ENCODE peak calls at places on chromosomes 7 and 10, in six cellular contexts. One of them, this sample, is unnamed.

GRCh38 chr7:47803846-47804245 is 144.4 kb downstream of the PKD1L1 start:
- DNase-seq in esophagus squamous epithelium: no peak
- DNase-seq in breast epithelium: no peak
- DNase-seq in left ventricle myocardium inferior: no peak
- DNase-seq in fibroblast of lung: no peak
- DNase-seq in hepatocyte: no peak
- DNase-seq in this sample: no peak

GRCh38 chr10:126525326-126525725 is 137.0 kb upstream of the ADAM12 start:
- DNase-seq in esophagus squamous epithelium: no peak
- DNase-seq in breast epithelium: no peak
- DNase-seq in left ventricle myocardium inferior: no peak
- DNase-seq in fibroblast of lung: no peak
- DNase-seq in hepatocyte: no peak
- DNase-seq in this sample: no peak

GRCh38 chr7:70153946-70154345 is 555.7 kb downstream of the AUTS2 start:
- DNase-seq in esophagus squamous epithelium: no peak
- DNase-seq in breast epithelium: no peak
- DNase-seq in left ventricle myocardium inferior: no peak
- DNase-seq in fibroblast of lung: no peak
- DNase-seq in hepatocyte: no peak
- DNase-seq in this sample: no peak

GRCh38 chr7:55044318-55044717 is 25.5 kb downstream of the EGFR start:
- DNase-seq in esophagus squamous epithelium: no peak
- DNase-seq in breast epithelium: no peak
- DNase-seq in left ventricle myocardium inferior: no peak
- DNase-seq in fibroblast of lung: no peak
- DNase-seq in hepatocyte: no peak
- DNase-seq in this sample: no peak

GRCh38 chr10:89609730-89610393 is 35.2 kb downstream of the PANK1 start:
- DNase-seq in esophagus squamous epithelium: no peak
- DNase-seq in breast epithelium: no peak
- DNase-seq in left ventricle myocardium inferior: no peak
- DNase-seq in fibroblast of lung: no peak
- DNase-seq in hepatocyte: peak; percentile 22
- DNase-seq in this sample: peak; percentile 20

GRCh38 chr10:30749368-30749767 is 119.8 kb upstream of the LYZL2 start:
- DNase-seq in esophagus squamous epithelium: no peak
- DNase-seq in breast epithelium: no peak
- DNase-seq in left ventricle myocardium inferior: no peak
- DNase-seq in fibroblast of lung: no peak
- DNase-seq in hepatocyte: no peak
- DNase-seq in this sample: no peak

GRCh38 chr10:132170561-132171361 is 16.0 kb upstream of the DPYSL4 start:
- DNase-seq in esophagus squamous epithelium: no peak
- DNase-seq in breast epithelium: no peak
- DNase-seq in left ventricle myocardium inferior: no peak
- DNase-seq in fibroblast of lung: no peak
- DNase-seq in hepatocyte: no peak
- DNase-seq in this sample: no peak

GRCh38 chr10:78831001-78831400 is 237.8 kb upstream of the ZMIZ1 start:
- DNase-seq in esophagus squamous epithelium: no peak
- DNase-seq in breast epithelium: no peak
- DNase-seq in left ventricle myocardium inferior: no peak
- DNase-seq in fibroblast of lung: no peak
- DNase-seq in hepatocyte: no peak
- DNase-seq in this sample: no peak

GRCh38 chr7:101728128-101728527 is 89.3 kb upstream of the CUX1 start:
- DNase-seq in esophagus squamous epithelium: no peak
- DNase-seq in breast epithelium: no peak
- DNase-seq in left ventricle myocardium inferior: no peak
- DNase-seq in fibroblast of lung: no peak
- DNase-seq in hepatocyte: no peak
- DNase-seq in this sample: no peak

GRCh38 chr10:117374506-117375359 is 507 bp downstream of the PDZD8 start:
- DNase-seq in esophagus squamous epithelium: no peak
- DNase-seq in breast epithelium: peak; percentile 21
- DNase-seq in left ventricle myocardium inferior: peak; percentile 55
- DNase-seq in fibroblast of lung: peak; percentile 56
- DNase-seq in hepatocyte: peak; percentile 46
- DNase-seq in this sample: peak; percentile 11

GRCh38 chr7:139557857-139558581 is 34.5 kb downstream of the CLEC2L start:
- DNase-seq in esophagus squamous epithelium: no peak
- DNase-seq in breast epithelium: no peak
- DNase-seq in left ventricle myocardium inferior: no peak
- DNase-seq in fibroblast of lung: no peak
- DNase-seq in hepatocyte: no peak
- DNase-seq in this sample: no peak

GRCh38 chr7:104230606-104231005 is 22.8 kb upstream of the ORC5 start:
- DNase-seq in esophagus squamous epithelium: no peak
- DNase-seq in breast epithelium: no peak
- DNase-seq in left ventricle myocardium inferior: no peak
- DNase-seq in fibroblast of lung: peak; percentile 65
- DNase-seq in hepatocyte: no peak
- DNase-seq in this sample: no peak

GRCh38 chr7:157432541-157432956 is 95.7 kb downstream of the DNAJB6 start:
- DNase-seq in esophagus squamous epithelium: no peak
- DNase-seq in breast epithelium: no peak
- DNase-seq in left ventricle myocardium inferior: no peak
- DNase-seq in fibroblast of lung: peak; percentile 79
- DNase-seq in hepatocyte: peak; percentile 88
- DNase-seq in this sample: no peak

GRCh38 chr10:122127943-122128342 is 139.0 kb downstream of the TACC2 start:
- DNase-seq in esophagus squamous epithelium: no peak
- DNase-seq in breast epithelium: no peak
- DNase-seq in left ventricle myocardium inferior: no peak
- DNase-seq in fibroblast of lung: peak; percentile 71
- DNase-seq in hepatocyte: peak; percentile 59
- DNase-seq in this sample: peak; percentile 76

GRCh38 chr10:121846555-121846954 is 81.3 kb downstream of the ATE1 start:
- DNase-seq in esophagus squamous epithelium: no peak
- DNase-seq in breast epithelium: no peak
- DNase-seq in left ventricle myocardium inferior: no peak
- DNase-seq in fibroblast of lung: no peak
- DNase-seq in hepatocyte: no peak
- DNase-seq in this sample: no peak

GRCh38 chr10:44975487-44976331 is 2.9 kb downstream of the DEPP1 start:
- DNase-seq in esophagus squamous epithelium: no peak
- DNase-seq in breast epithelium: peak; percentile 76
- DNase-seq in left ventricle myocardium inferior: no peak
- DNase-seq in fibroblast of lung: peak; percentile 86
- DNase-seq in hepatocyte: peak; percentile 87
- DNase-seq in this sample: no peak

GRCh38 chr10:541750-542371 is 147.6 kb downstream of the DIP2C start:
- DNase-seq in esophagus squamous epithelium: no peak
- DNase-seq in breast epithelium: no peak
- DNase-seq in left ventricle myocardium inferior: peak; percentile 47
- DNase-seq in fibroblast of lung: no peak
- DNase-seq in hepatocyte: no peak
- DNase-seq in this sample: no peak

GRCh38 chr7:65239707-65240352 is 133.8 kb upstream of the ZNF92 start:
- DNase-seq in esophagus squamous epithelium: no peak
- DNase-seq in breast epithelium: no peak
- DNase-seq in left ventricle myocardium inferior: no peak
- DNase-seq in fibroblast of lung: peak; percentile 37
- DNase-seq in hepatocyte: peak; percentile 60
- DNase-seq in this sample: no peak

GRCh38 chr7:144818516-144818915 is 17.3 kb downstream of the TPK1 start:
- DNase-seq in esophagus squamous epithelium: no peak
- DNase-seq in breast epithelium: no peak
- DNase-seq in left ventricle myocardium inferior: no peak
- DNase-seq in fibroblast of lung: peak; percentile 10
- DNase-seq in hepatocyte: no peak
- DNase-seq in this sample: no peak

GRCh38 chr10:13056461-13057077 is 43.4 kb upstream of the OPTN start:
- DNase-seq in esophagus squamous epithelium: no peak
- DNase-seq in breast epithelium: no peak
- DNase-seq in left ventricle myocardium inferior: no peak
- DNase-seq in fibroblast of lung: peak; percentile 12
- DNase-seq in hepatocyte: peak; percentile 50
- DNase-seq in this sample: no peak

GRCh38 chr10:133012573-133013359 is 70.4 kb upstream of the CFAP46 start:
- DNase-seq in esophagus squamous epithelium: no peak
- DNase-seq in breast epithelium: no peak
- DNase-seq in left ventricle myocardium inferior: peak; percentile 37
- DNase-seq in fibroblast of lung: no peak
- DNase-seq in hepatocyte: no peak
- DNase-seq in this sample: peak; percentile 14

DNA sequence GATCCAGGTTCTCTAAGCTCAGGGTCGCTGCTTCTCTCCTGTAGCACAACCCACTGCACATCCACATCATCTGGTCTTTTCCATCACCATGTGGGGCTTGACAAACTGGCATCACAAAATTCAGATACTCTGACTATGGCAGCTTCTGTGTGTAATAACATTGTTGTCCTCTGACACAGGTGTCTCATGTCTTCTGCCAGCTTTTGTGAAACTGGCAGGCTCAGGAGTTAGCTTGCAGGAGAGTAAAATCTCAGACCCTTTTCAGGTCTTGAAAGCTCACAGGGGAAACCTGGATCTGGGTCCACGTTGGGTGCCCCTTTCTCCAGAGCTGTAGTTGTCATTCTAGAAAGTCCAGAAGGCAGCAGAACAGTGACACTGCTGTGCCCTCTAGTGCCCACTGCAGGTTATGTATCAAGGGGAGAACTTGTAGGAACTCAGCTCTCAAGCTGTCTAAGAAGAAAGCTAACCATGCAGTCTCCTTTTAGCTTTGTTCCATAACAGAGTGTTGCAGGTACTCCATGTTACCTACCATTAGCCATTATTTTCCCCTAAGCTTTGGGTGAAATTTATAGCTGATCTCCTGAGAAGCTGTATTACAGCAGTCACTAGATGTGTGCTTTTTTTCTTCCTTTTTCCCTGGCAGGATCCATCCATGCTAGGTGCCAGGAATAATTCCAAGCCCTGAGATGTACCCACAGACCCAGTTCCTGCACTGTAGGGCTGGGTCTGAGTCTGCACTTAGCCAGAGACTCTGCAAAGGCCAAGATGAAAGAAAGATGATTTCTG is 102.7 kb downstream of the ZNF248 start:
- DNase-seq in esophagus squamous epithelium: no peak
- DNase-seq in breast epithelium: no peak
- DNase-seq in left ventricle myocardium inferior: no peak
- DNase-seq in fibroblast of lung: no peak
- DNase-seq in hepatocyte: no peak
- DNase-seq in this sample: no peak
- TF ChIP-seq CTCF in esophagus squamous epithelium: no peak
- TF ChIP-seq CTCF in breast epithelium: no peak
- TF ChIP-seq CTCF in left ventricle myocardium inferior: peak; percentile 71
- TF ChIP-seq CTCF in fibroblast of lung: peak; percentile 40
- TF ChIP-seq CTCF in hepatocyte: no peak
- TF ChIP-seq CTCF in this sample: no peak

GRCh38 chr10:73967022-73967429 is 30.9 kb upstream of the VCL start:
- DNase-seq in esophagus squamous epithelium: no peak
- DNase-seq in breast epithelium: no peak
- DNase-seq in left ventricle myocardium inferior: no peak
- DNase-seq in fibroblast of lung: no peak
- DNase-seq in hepatocyte: no peak
- DNase-seq in this sample: no peak
- H3K27ac ChIP-seq in esophagus squamous epithelium: peak overlapping the region; percentile 82
- H3K27ac ChIP-seq in breast epithelium: peak overlapping the region; percentile 90
- H3K27ac ChIP-seq in left ventricle myocardium inferior: peak overlapping the region; percentile 87
- H3K27ac ChIP-seq in fibroblast of lung: peak overlapping the region; percentile 90
- H3K27ac ChIP-seq in hepatocyte: peak overlapping the region; percentile 85
- H3K27ac ChIP-seq in this sample: peak overlapping the region; percentile 76

GRCh38 chr10:26503911-26504310 is 65.8 kb downstream of the APBB1IP start:
- DNase-seq in esophagus squamous epithelium: no peak
- DNase-seq in breast epithelium: no peak
- DNase-seq in left ventricle myocardium inferior: no peak
- DNase-seq in fibroblast of lung: no peak
- DNase-seq in hepatocyte: no peak
- DNase-seq in this sample: no peak
- TF ChIP-seq CTCF in esophagus squamous epithelium: no peak
- TF ChIP-seq CTCF in breast epithelium: no peak
- TF ChIP-seq CTCF in left ventricle myocardium inferior: no peak
- TF ChIP-seq CTCF in fibroblast of lung: no peak
- TF ChIP-seq CTCF in hepatocyte: no peak
- TF ChIP-seq CTCF in this sample: no peak

GRCh38 chr7:30224511-30225031 is 59.8 kb upstream of the ZNRF2 start:
- DNase-seq in esophagus squamous epithelium: no peak
- DNase-seq in breast epithelium: no peak
- DNase-seq in left ventricle myocardium inferior: no peak
- DNase-seq in fibroblast of lung: peak; percentile 96
- DNase-seq in hepatocyte: no peak
- DNase-seq in this sample: no peak

GRCh38 chr7:30226593-30227268 is 57.7 kb upstream of the ZNRF2 start:
- DNase-seq in esophagus squamous epithelium: no peak
- DNase-seq in breast epithelium: no peak
- DNase-seq in left ventricle myocardium inferior: no peak
- DNase-seq in fibroblast of lung: no peak
- DNase-seq in hepatocyte: peak; percentile 70
- DNase-seq in this sample: peak; percentile 29

GRCh38 chr7:30231271-30231670 is 53.1 kb upstream of the ZNRF2 start:
- DNase-seq in esophagus squamous epithelium: no peak
- DNase-seq in breast epithelium: no peak
- DNase-seq in left ventricle myocardium inferior: no peak
- DNase-seq in fibroblast of lung: no peak
- DNase-seq in hepatocyte: no peak
- DNase-seq in this sample: no peak

GRCh38 chr7:30222519-30223213 is 61.7 kb upstream of the ZNRF2 start:
- DNase-seq in esophagus squamous epithelium: no peak
- DNase-seq in breast epithelium: no peak
- DNase-seq in left ventricle myocardium inferior: no peak
- DNase-seq in fibroblast of lung: no peak
- DNase-seq in hepatocyte: no peak
- DNase-seq in this sample: no peak

GRCh38 chr7:30225863-30226361 is 58.5 kb upstream of the ZNRF2 start:
- DNase-seq in esophagus squamous epithelium: peak; percentile 7
- DNase-seq in breast epithelium: peak; percentile 82
- DNase-seq in left ventricle myocardium inferior: peak; percentile 48
- DNase-seq in fibroblast of lung: peak; percentile 86
- DNase-seq in hepatocyte: peak; percentile 60
- DNase-seq in this sample: peak; percentile 91
- H3K27ac ChIP-seq in esophagus squamous epithelium: peak overlapping the region; percentile 85
- H3K27ac ChIP-seq in breast epithelium: peak overlapping the region; percentile 75
- H3K27ac ChIP-seq in left ventricle myocardium inferior: peak overlapping the region; percentile 68
- H3K27ac ChIP-seq in fibroblast of lung: no peak overlapping the region
- H3K27ac ChIP-seq in hepatocyte: peak overlapping the region; percentile 82
- H3K27ac ChIP-seq in this sample: peak overlapping the region; percentile 90

DNA sequence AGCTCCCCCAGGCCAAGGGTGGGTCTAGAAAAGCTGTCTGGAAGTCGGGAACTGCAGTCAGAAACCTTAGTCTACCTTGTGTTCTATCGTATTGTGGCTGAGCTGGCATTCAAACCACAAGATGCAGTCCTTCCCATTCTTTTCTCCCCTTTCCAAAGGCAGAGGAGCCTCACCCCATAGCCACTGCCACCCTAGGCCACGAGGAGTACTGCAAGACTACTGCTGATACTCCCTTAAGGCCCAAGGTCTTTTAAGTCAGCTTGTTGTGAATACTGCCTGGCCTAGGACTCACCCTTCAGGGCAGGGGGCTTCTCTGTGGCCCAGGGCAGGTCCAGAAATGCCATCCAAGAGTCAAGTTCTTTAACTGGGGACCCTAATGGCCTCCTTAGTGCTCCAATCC is 214.5 kb upstream of the CNTNAP2 start:
- DNase-seq in esophagus squamous epithelium: no peak
- DNase-seq in breast epithelium: no peak
- DNase-seq in left ventricle myocardium inferior: no peak
- DNase-seq in fibroblast of lung: no peak
- DNase-seq in hepatocyte: no peak
- DNase-seq in this sample: no peak
- TF ChIP-seq CTCF in esophagus squamous epithelium: no peak
- TF ChIP-seq CTCF in breast epithelium: no peak
- TF ChIP-seq CTCF in left ventricle myocardium inferior: no peak
- TF ChIP-seq CTCF in fibroblast of lung: no peak
- TF ChIP-seq CTCF in hepatocyte: no peak
- TF ChIP-seq CTCF in this sample: no peak

This sample was measured in gastrocnemius medialis.